ENCODE peak calls at places on chromosomes 13 and 19, in six cellular contexts. R is left ventricle myocardium inferior, I is mucosa of descending colon, J is hepatocyte, V is psoas muscle, Q is IMR-90. Z is an unnamed sample. For H3K36me3, the result is how much of the 10 kb centered on the place peaks cover.

GRCh38 chr19:48926909-48927308 is 6.6 kb upstream of the DHDH start:
- DNase-seq in I (no peak), Q (peak), R (no peak), J (peak), V (no peak), Z (peak)

GRCh38 chr13:46106839-46107371 is 2.1 kb upstream of the CPB2 start:
- DNase-seq in R (no peak), V (no peak), J (no peak), I (no peak), Q (no peak), Z (no peak)

GRCh38 chr13:29459818-29460335 is 135.6 kb downstream of the SLC7A1 start:
- DNase-seq in R (no peak), I (no peak), V (no peak), Q (no peak), J (no peak), Z (no peak)

GRCh38 chr19:16371540-16371986 is 46.9 kb downstream of the KLF2 start:
- DNase-seq in J (no peak), Q (no peak), I (peak), V (peak), R (peak), Z (peak)

GRCh38 chr13:51861728-51862300 is at the start of gene CCDC70:
- DNase-seq in J (no peak), R (no peak), Q (peak), V (no peak), I (no peak), Z (no peak)

GRCh38 chr13:50365683-50366391 is 350.6 kb downstream of the KCNRG start:
- DNase-seq in V (no peak), I (no peak), R (no peak), Q (no peak), J (peak), Z (no peak)

GRCh38 chr13:97506511-97506910 is 72.5 kb downstream of the RAP2A start:
- DNase-seq in J (peak), I (no peak), R (no peak), V (no peak), Q (peak), Z (no peak)

GRCh38 chr13:39401756-39402155 is 201.2 kb downstream of the LHFPL6 start:
- DNase-seq in I (no peak), V (no peak), R (no peak), J (no peak), Q (no peak), Z (no peak)

GRCh38 chr13:104163866-104164630 is 1097.8 kb upstream of the SLC10A2 start:
- DNase-seq in Q (no peak), J (no peak), I (no peak), V (no peak), R (no peak), Z (no peak)

GRCh38 chr13:103140001-103140671 is 73.9 kb upstream of the SLC10A2 start:
- DNase-seq in J (peak), I (no peak), V (no peak), R (no peak), Q (no peak), Z (no peak)

GRCh38 chr13:48232420-48233096 is 448 bp upstream of the ITM2B start:
- DNase-seq in I (no peak), V (no peak), Q (no peak), R (no peak), J (no peak), Z (no peak)

GRCh38 chr13:49746111-49746510 is 46.4 kb downstream of the KPNA3 start:
- DNase-seq in R (no peak), Q (no peak), V (no peak), J (no peak), I (peak), Z (no peak)

GRCh38 chr19:18594096-18594823 is 5.7 kb downstream of the REX1BD start:
- DNase-seq in V (peak), Q (peak), R (peak), J (peak), I (peak), Z (peak)

GRCh38 chr19:18519962-18520847 is 1.7 kb downstream of the ELL start:
- DNase-seq in I (peak), Q (peak), R (peak), J (peak), V (peak), Z (peak)

GRCh38 chr19:1651548-1652394 is 644 bp downstream of the TCF3 start:
- DNase-seq in J (peak), V (peak), R (peak), Q (peak), I (peak), Z (peak)

GRCh38 chr19:41699231-41699967 is 9.0 kb upstream of the CEACAM5 start:
- DNase-seq in J (no peak), V (no peak), Q (no peak), R (no peak), I (no peak), Z (no peak)

GRCh38 chr13:39603424-39603947 is 493 bp upstream of the LHFPL6 start:
- DNase-seq in V (no peak), Q (peak), R (no peak), J (peak), I (no peak), Z (no peak)

GRCh38 chr13:98959775-98960325 is 18.0 kb downstream of the DOCK9 start:
- DNase-seq in V (no peak), R (no peak), J (no peak), I (no peak), Q (no peak), Z (no peak)

GRCh38 chr13:50843256-50844043 is at the start of gene DLEU7:
- DNase-seq in R (no peak), J (peak), V (peak), I (no peak), Q (no peak), Z (peak)

GRCh38 chr13:61432029-61432428 is 16.4 kb upstream of the PCDH20 start:
- DNase-seq in V (no peak), J (no peak), R (no peak), I (no peak), Q (no peak), Z (no peak)

GRCh38 chr13:25114220-25114619 is 18.3 kb downstream of the PABPC3 start:
- DNase-seq in I (no peak), Q (peak), J (peak), R (peak), V (peak), Z (peak)
- H3K4me3 ChIP-seq in I (no peak), Q (no peak), J (no peak), R (no peak), V (no peak), Z (no peak)

DNA sequence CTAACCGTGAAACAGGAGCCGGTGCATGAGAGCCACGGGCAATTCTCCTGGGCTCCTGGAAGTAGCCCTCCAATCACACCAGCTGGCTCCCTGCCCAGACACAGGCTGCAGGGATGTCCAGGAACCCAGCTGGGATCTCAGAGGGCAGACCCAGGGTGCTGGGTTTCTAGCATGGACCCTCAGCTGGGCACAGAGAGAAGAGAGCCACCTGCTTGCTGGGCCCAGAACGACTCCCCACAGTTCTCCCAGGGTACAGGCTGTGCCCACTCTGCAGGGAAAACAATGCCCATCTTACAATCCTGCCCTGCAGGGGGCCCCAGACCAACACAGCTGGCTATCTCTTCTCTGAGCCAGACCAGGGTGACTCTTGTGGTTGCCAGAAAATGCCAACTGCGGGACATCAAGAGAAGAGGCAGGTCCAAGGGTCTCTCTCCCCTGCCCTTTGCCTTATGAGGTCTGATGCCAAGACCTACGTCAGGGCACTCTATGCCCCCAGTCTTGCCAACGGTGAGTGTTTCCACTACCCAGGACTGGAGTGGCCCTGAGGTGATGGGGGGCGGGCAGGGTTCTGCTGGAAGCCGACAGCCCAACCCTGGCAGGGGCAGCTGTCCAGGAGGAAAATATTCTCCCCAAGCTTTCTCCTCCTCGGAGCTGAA is 64.6 kb downstream of the CEBPG start:
- DNase-seq in R (peak), J (no peak), V (peak), Q (peak), I (peak), Z (peak)
- TF ChIP-seq CTCF in R (peak), J (no peak), V (no peak), Q (peak), I (no peak), Z (peak)

GRCh38 chr13:78631077-78631476 is 27.7 kb upstream of the POU4F1 start:
- DNase-seq in V (no peak), I (no peak), R (no peak), Q (no peak), J (peak), Z (no peak)
- H3K36me3 ChIP-seq in V (half or more), I (under half), R (half or more), Q (under half), J (under half), Z (half or more)

GRCh38 chr19:50717891-50718254 is 1.7 kb downstream of the SHANK1 start:
- DNase-seq in Q (no peak), I (no peak), R (no peak), V (no peak), J (no peak), Z (no peak)

GRCh38 chr19:50717026-50717723 is 2.4 kb downstream of the SHANK1 start:
- DNase-seq in V (peak), R (no peak), J (no peak), Q (no peak), I (no peak), Z (no peak)

GRCh38 chr19:50719566-50719965 is at the start of gene SHANK1:
- DNase-seq in R (no peak), I (no peak), Q (peak), J (no peak), V (no peak), Z (no peak)

GRCh38 chr19:50719119-50719435 is 525 bp downstream of the SHANK1 start:
- DNase-seq in V (no peak), Q (no peak), R (no peak), J (no peak), I (no peak), Z (no peak)

DNA sequence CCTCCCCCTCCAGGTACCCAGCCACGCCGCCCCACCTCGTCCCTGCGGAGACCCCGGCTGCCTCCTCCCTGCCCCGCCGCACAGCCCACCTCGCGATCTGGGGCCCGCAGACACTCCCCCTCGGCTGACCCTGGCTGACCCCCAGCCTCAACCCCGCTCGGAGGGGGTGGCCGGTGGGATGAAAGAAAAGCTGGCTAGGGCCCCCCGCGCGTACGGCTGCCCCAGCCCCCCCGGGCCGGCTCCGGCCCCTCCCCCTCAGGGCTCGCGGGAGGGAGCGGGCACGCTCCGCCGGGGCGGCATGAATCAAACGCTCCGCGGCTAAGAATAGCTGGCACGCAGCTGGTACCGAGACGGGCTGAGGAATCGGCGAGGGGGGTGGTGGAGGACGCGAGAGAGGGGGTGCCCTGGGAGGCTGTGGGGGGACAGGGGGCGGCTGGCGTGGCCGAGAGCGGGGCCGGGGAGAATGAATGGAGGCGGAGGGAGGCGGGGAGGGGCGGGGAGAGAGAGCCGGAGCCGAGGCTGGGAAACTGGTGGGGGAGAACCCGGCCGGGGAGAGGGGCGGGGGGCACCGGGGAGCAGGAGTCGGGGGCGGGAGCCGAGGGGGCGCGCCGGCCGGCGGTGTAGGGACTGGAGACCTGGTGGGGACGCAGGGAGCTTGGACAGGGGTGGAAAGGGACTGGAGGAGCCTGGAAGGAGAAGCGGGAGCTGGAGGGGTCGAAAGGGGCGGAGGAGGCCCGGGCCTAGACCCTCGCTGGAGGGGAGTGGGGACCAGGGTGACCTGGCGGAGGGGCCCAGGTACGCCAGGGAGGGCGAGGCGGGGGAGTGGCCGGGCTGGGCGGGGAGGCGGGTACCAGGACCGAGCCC is 1.1 kb downstream of the SHANK1 start:
- DNase-seq in R (no peak), Q (no peak), J (no peak), V (peak), I (no peak), Z (no peak)
- H3K4me3 ChIP-seq in R (peak), Q (peak), J (peak), V (peak), I (no peak), Z (peak)

DNA sequence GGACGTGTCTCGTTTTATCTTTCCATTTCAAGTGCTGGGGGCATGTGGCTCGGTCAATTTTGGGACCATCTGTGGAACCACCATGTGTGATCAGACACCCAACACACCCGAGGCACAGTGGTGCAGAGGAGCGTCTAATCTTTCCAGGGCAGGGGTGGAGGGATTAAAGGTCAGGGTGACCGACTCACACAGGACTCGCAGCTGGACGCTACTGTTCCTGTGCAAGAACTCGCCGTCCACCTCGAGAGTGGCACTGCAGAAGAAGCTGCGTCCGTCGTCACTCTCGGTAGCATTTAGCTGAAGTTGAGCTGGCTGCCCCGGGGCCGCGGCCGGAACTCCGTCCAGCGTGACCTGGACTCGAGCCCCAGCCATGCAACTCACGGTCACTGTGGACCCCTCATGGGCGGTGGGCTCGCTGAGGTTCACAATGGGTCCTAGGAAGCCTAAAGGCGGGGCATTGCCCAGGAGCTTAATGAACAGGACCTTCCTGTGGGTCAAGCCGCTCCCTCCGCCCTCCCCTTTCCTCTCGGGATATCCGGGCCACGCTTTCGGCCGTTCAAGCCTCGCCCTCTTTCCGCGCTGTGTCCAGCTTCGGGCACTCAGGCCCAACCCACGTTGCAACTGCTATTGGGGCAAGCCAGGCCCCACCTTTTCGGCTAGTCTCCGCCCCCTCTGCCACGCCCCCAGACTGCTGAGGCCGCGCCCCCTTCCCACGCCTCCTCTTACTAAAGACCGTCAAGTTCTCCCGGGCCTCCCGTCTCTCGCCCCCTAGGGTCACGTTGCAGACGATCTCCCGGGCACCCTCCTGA is 1.2 kb upstream of the RAVER1 start:
- DNase-seq in R (peak), I (peak), Q (peak), J (peak), V (peak), Z (peak)
- TF ChIP-seq CTCF in R (no peak), I (no peak), Q (no peak), J (no peak), V (no peak), Z (no peak)

DNA sequence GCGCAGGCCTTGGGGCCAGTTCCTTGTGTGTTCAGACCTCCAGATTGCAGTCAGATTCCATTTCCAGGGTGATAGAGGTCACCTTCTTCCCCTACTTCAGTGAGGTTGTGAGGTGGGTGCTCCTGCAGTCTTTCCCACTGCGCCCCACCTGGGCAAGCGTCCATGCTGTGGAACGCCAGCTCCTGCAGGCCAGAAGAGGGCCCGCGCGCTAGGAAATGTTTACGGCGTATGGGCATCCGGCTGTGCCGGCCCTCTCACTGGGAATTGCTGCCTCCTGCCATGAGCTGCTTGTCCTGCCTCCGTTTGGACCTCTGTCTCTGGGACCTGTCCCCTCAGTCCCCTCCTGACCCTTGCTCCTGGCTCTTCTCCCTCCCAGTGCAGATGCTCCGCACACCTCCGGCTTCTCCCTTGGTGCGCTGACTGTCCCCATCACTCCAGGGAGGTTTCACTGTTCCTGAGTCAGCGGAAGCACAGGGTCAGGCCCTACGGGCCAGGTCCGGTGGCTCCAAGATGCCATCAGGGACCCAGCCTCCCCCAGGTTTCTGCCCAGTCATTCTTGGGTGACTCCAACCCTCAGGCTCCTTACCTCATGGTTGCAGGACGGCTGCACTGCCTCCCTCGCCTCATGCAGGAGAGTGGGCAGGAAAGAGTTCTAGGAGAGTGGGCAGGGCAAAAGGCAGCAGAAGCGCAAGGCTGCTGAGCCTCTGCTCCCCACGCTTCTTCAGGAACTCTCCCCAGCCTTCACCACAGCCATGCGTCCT is 56.6 kb downstream of the SMARCA4 start:
- DNase-seq in V (no peak), J (no peak), Q (no peak), I (no peak), R (no peak), Z (no peak)
- H3K36me3 ChIP-seq in V (half or more), J (under half), Q (half or more), I (under half), R (half or more), Z (half or more)

GRCh38 chr13:79346300-79346914 is 59.6 kb downstream of the RBM26 start:
- DNase-seq in I (no peak), J (no peak), R (no peak), V (no peak), Q (no peak), Z (no peak)
- H3K4me3 ChIP-seq in I (no peak), J (no peak), R (no peak), V (no peak), Q (no peak), Z (no peak)

DNA sequence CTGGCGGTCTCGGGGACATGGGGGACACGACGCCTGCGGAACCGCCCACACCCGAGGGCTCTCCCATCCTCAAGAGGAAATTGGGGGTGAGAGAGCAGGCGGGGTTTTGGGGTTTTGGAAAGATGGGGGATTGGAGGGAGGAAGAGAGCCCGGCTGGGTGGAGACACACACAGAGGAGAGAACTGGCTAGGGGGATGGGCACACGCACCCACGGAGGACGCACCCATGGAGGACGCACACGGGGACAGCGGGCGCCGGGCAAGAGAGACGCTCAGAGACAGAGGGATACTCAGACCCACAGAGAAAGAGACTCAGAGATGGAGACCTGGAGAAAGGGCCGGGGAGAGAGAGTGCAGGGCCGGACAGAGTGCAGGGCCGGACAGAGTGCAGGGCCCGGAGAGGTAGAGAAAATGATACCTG is 52.1 kb downstream of the MAP4K1 start:
- DNase-seq in Q (no peak), J (no peak), R (no peak), I (no peak), V (no peak), Z (no peak)
- TF ChIP-seq CTCF in Q (no peak), J (no peak), R (no peak), I (no peak), V (no peak), Z (no peak)